ENCODE peak calls at places on chromosomes 7 and 10, in eight cellular contexts. D is body of pancreas, C is endodermal cell, P is MM.1S, K is HCT116, B is ascending aorta, G is PC-9, L is psoas muscle. N is an unnamed sample. For H3K36me3 and H3K9me3, the result is how much of the 10 kb centered on the place peaks cover.

GRCh38 chr7:132161231-132161915 is 414.9 kb downstream of the PLXNA4 start:
- DNase-seq in K (no peak), P (no peak), D (no peak), C (no peak), G (no peak), L (peak), B (no peak), N (no peak)

GRCh38 chr7:18450021-18450420 is 45.5 kb upstream of the HDAC9 start:
- DNase-seq in C (no peak), G (no peak), D (no peak), L (no peak), P (no peak), B (no peak), K (no peak), N (no peak)

GRCh38 chr10:7484456-7485266 is 73.8 kb upstream of the SFMBT2 start:
- DNase-seq in B (no peak), G (no peak), C (no peak), P (peak), K (no peak), L (no peak), D (no peak), N (no peak)

GRCh38 chr10:124701435-124701834 is 42.7 kb downstream of the FAM53B start:
- DNase-seq in B (peak), P (no peak), D (peak), K (no peak), L (peak), G (no peak), C (no peak), N (peak)

GRCh38 chr7:106170216-106170615 is 58.1 kb upstream of the SYPL1 start:
- DNase-seq in P (no peak), B (no peak), L (no peak), C (no peak), K (no peak), D (no peak), G (no peak), N (no peak)

GRCh38 chr7:131369354-131369753 is 41.7 kb downstream of the MKLN1 start:
- DNase-seq in K (no peak), G (no peak), P (no peak), C (no peak), B (no peak), D (no peak), L (no peak), N (no peak)

GRCh38 chr7:111011500-111011899 is 79.4 kb upstream of the LRRN3 start:
- DNase-seq in B (no peak), P (no peak), G (no peak), L (no peak), K (no peak), C (no peak), D (no peak), N (no peak)

GRCh38 chr10:120548210-120548609 is 91.2 kb downstream of the PLPP4 start:
- DNase-seq in D (no peak), G (no peak), L (no peak), C (no peak), B (no peak), K (no peak), P (no peak), N (no peak)

GRCh38 chr7:135441791-135442190 is 68.1 kb downstream of the CNOT4 start:
- DNase-seq in G (peak), K (peak), L (no peak), P (no peak), B (no peak), D (no peak), C (no peak), N (no peak)

GRCh38 chr7:105210721-105211205 is 178.0 kb downstream of the SRPK2 start:
- DNase-seq in L (no peak), G (no peak), D (peak), B (no peak), P (peak), K (no peak), C (peak), N (peak)

GRCh38 chr10:71472912-71473311 is 76.2 kb downstream of the CDH23 start:
- DNase-seq in G (no peak), K (no peak), D (no peak), L (no peak), C (no peak), B (no peak), P (no peak), N (no peak)

GRCh38 chr7:141071855-141072547 is 1.9 kb upstream of the TMEM178B start:
- DNase-seq in B (no peak), G (no peak), L (no peak), C (peak), K (no peak), D (no peak), P (peak), N (no peak)

GRCh38 chr10:19263262-19263661 is 214.7 kb downstream of the MALRD1 start:
- DNase-seq in D (no peak), B (no peak), G (no peak), L (no peak), K (no peak), C (no peak), P (no peak), N (no peak)

GRCh38 chr10:98344589-98345038 is 70.4 kb downstream of the PYROXD2 start:
- DNase-seq in K (no peak), P (no peak), B (peak), G (no peak), C (no peak), D (peak), L (peak), N (peak)

GRCh38 chr7:123643495-123644428 is 11.9 kb upstream of the LMOD2 start:
- DNase-seq in D (peak), B (no peak), G (peak), K (peak), P (no peak), C (peak), L (no peak), N (no peak)

GRCh38 chr7:114405427-114405826 is 9.2 kb upstream of the FOXP2 start:
- DNase-seq in B (no peak), C (no peak), L (no peak), D (no peak), G (no peak), P (peak), K (peak), N (no peak)

GRCh38 chr10:25078659-25079429 is 62.4 kb downstream of the THNSL1 start:
- DNase-seq in L (no peak), G (no peak), C (no peak), K (no peak), B (no peak), P (no peak), D (peak), N (no peak)

GRCh38 chr7:112018305-112019030 is 187.7 kb downstream of the DOCK4 start:
- DNase-seq in C (no peak), L (no peak), K (no peak), B (no peak), D (no peak), G (no peak), P (no peak), N (no peak)

GRCh38 chr10:5163487-5163886 is 21.5 kb downstream of the AKR1C8 start:
- DNase-seq in P (no peak), B (no peak), D (no peak), L (no peak), K (no peak), G (no peak), C (no peak), N (no peak)

GRCh38 chr7:151682831-151683614 is 163.3 kb upstream of the RHEB start:
- DNase-seq in P (no peak), C (no peak), B (no peak), K (no peak), D (no peak), L (no peak), G (no peak), N (no peak)

GRCh38 chr7:78677391-78677790 is 776.1 kb downstream of the MAGI2 start:
- DNase-seq in C (no peak), K (no peak), P (no peak), D (no peak), B (no peak), L (no peak), G (no peak), N (no peak)

GRCh38 chr10:12782537-12782936 is 219.0 kb downstream of the CCDC3 start:
- DNase-seq in K (peak), G (no peak), P (no peak), B (no peak), C (peak), D (peak), L (peak), N (no peak)

GRCh38 chr10:52779541-52780390 is 7.2 kb upstream of the MBL2 start:
- DNase-seq in D (peak), L (peak), B (no peak), G (no peak), K (peak), C (peak), P (peak), N (no peak)

GRCh38 chr7:90657481-90657880 is 61.4 kb downstream of the CDK14 start:
- DNase-seq in C (no peak), B (no peak), K (no peak), G (no peak), P (no peak), L (no peak), D (no peak), N (no peak)

GRCh38 chr7:132402751-132403245 is 173.5 kb downstream of the PLXNA4 start:
- DNase-seq in P (no peak), C (no peak), B (peak), D (no peak), L (no peak), K (no peak), G (no peak), N (peak)

GRCh38 chr7:90625051-90625450 is 28.9 kb downstream of the CDK14 start:
- DNase-seq in P (no peak), B (no peak), L (no peak), C (no peak), K (no peak), D (no peak), G (no peak), N (no peak)

GRCh38 chr10:93790454-93790853 is 32.7 kb downstream of the LGI1 start:
- DNase-seq in B (no peak), G (no peak), L (no peak), C (no peak), D (no peak), P (no peak), K (no peak), N (no peak)

GRCh38 chr10:46301721-46302479 is 15.1 kb downstream of the ANTXRL start:
- DNase-seq in G (no peak), D (no peak), P (no peak), B (peak), L (no peak), C (no peak), K (no peak), N (peak)

GRCh38 chr10:60975716-60976115 is 31.7 kb upstream of the RHOBTB1 start:
- DNase-seq in D (no peak), C (no peak), L (no peak), P (no peak), G (no peak), K (no peak), B (no peak), N (no peak)

GRCh38 chr10:7380704-7381241 is 30.1 kb downstream of the SFMBT2 start:
- DNase-seq in L (no peak), D (no peak), K (no peak), P (no peak), B (no peak), C (no peak), G (no peak), N (no peak)

GRCh38 chr10:118308664-118309063 is 33.5 kb downstream of the FAM204A start:
- DNase-seq in P (no peak), C (peak), B (no peak), G (no peak), L (no peak), D (no peak), K (no peak), N (no peak)
- H3K36me3 ChIP-seq in P (under half), C (under half), B (under half), G (under half), L (half or more), D (under half), K (under half), N (under half)

GRCh38 chr10:75002351-75002725 is 109.1 kb upstream of the SAMD8 start:
- DNase-seq in G (no peak), L (no peak), C (no peak), D (no peak), B (no peak), K (no peak), P (no peak), N (no peak)
- TF ChIP-seq CTCF in G (no peak), L (no peak), C (no peak), D (no peak), B (no peak), K (no peak), P (no peak), N (no peak)

DNA sequence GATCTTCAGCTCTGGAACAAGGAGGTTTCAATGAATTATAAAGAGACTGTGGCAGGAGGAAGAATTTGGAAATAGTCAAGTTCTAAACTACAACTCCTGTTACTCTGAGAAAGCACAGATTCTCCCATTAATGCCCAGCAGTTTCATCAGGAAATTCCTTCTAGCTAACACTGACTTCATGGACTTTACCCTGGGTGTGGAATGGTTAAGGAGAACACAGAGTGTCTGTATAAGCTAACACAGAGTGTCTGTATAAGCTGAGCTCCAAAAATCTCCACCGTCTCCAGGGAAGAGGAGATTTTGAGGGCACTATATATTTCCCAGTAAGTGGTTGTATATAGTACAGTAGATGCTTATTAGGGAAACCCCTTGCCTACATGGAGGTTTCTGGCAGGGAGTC is 675.5 kb downstream of the XPNPEP1 start:
- DNase-seq in B (no peak), L (no peak), K (no peak), G (no peak), D (no peak), C (no peak), P (no peak), N (no peak)
- H3K9me3 ChIP-seq in B (under half), L (under half), K (under half), G (under half), D (under half), C (under half), P (under half), N (under half)

GRCh38 chr10:130146042-130146441 is 9.9 kb downstream of the GLRX3 start:
- DNase-seq in D (no peak), P (no peak), K (no peak), B (no peak), G (no peak), L (no peak), C (no peak), N (no peak)
- H3K36me3 ChIP-seq in D (under half), P (under half), K (under half), B (under half), G (under half), L (under half), C (half or more), N (under half)

GRCh38 chr7:13851756-13852155 is 137.7 kb downstream of the ETV1 start:
- DNase-seq in G (no peak), B (no peak), P (no peak), C (peak), D (no peak), K (no peak), L (no peak), N (no peak)
- TF ChIP-seq CTCF in G (no peak), B (no peak), P (no peak), C (no peak), D (no peak), K (no peak), L (no peak), N (no peak)

GRCh38 chr7:158070222-158070920 is 517.3 kb downstream of the PTPRN2 start:
- DNase-seq in L (no peak), D (no peak), P (no peak), C (no peak), G (no peak), B (no peak), K (no peak), N (no peak)
- H3K9me3 ChIP-seq in L (under half), D (under half), P (under half), C (half or more), G (under half), B (under half), K (under half), N (under half)

GRCh38 chr7:777679-778078 is 50.6 kb upstream of the PRKAR1B start:
- DNase-seq in G (no peak), L (peak), C (no peak), K (no peak), B (no peak), D (no peak), P (no peak), N (no peak)

GRCh38 chr7:778271-778967 is 51.3 kb upstream of the PRKAR1B start:
- DNase-seq in G (no peak), C (no peak), P (no peak), L (peak), K (no peak), D (no peak), B (no peak), N (no peak)

GRCh38 chr7:776381-776780 is 49.3 kb upstream of the PRKAR1B start:
- DNase-seq in L (peak), P (no peak), B (no peak), K (no peak), G (no peak), D (no peak), C (no peak), N (no peak)

GRCh38 chr7:778968-779451 is 51.9 kb upstream of the PRKAR1B start:
- DNase-seq in D (no peak), G (no peak), P (no peak), L (peak), K (no peak), B (no peak), C (no peak), N (no peak)

DNA sequence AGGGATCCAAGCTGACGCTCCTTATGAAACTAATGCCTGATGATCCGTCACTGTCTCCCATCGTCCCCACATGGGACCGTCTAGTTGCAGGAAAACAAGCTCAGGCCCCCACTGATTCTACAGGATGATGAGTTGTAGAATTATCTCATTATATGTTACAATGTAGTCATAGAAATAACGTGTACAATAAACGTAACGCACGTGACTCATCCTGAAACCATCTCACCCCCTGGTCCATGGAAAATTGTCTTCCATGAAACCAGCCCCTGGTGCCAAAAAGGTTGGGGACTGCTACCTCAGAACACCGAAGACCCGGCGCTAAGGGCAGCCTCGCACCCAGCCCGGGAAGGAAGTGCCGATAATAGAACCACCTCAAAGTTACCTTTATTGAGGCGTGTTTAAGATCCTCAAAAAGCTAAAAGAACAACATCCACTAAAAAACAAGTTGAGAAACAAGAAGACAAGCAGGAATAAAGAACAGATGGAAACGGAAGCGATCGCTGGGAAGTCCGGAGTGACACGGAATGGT is 50.0 kb upstream of the PRKAR1B start:
- DNase-seq in B (no peak), C (no peak), G (no peak), L (no peak), D (no peak), P (no peak), K (no peak), N (no peak)
- H3K36me3 ChIP-seq in B (under half), C (half or more), G (under half), L (half or more), D (under half), P (under half), K (under half), N (under half)

GRCh38 chr7:52747817-52748216 is 287.6 kb upstream of the POM121L12 start:
- DNase-seq in P (no peak), K (no peak), L (no peak), G (no peak), C (no peak), B (no peak), D (no peak), N (no peak)

GRCh38 chr7:52753855-52754254 is 281.6 kb upstream of the POM121L12 start:
- DNase-seq in P (no peak), G (no peak), B (no peak), D (no peak), L (no peak), C (no peak), K (no peak), N (no peak)

GRCh38 chr7:52749880-52750279 is 285.6 kb upstream of the POM121L12 start:
- DNase-seq in L (no peak), B (no peak), K (no peak), D (no peak), P (no peak), G (no peak), C (peak), N (no peak)
- TF ChIP-seq CTCF in L (no peak), B (no peak), K (no peak), D (no peak), P (no peak), G (no peak), C (peak), N (no peak)

DNA sequence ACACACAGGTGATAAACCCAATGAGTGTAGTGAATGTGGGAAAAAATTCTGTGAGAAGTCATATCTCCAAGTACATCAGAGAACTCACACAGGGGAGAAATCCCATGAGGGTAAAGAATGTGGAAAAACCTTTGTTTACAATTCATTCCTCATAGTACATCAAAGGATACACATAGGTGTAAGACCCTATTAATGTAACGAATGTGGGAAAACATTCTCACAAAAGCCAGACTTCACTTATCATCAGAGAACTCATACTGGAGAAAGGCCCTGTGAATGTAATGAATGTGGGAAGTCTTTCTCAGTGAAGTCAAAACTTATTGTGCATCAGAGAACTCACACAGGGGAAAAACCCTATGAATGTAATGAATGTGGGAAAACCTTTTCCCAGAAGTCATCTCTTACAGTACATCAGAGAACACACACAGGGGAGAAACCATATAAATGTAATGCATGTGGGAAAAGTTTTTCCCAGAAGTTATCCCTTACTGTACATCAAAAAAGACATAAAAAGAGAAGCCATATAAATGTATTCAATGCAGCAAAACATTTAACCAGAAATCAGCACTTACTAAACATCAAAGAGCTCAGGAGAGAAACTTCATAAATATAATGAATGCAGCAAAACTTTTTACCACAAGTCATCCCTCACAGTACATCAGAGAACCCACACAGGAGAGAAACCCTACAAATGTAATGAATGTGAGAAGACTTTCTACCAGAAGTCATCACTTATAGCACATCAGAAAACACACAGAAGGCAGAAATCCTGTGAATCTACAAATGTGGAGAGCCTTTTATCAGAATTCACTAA is 49.8 kb downstream of the ZNF239 start:
- DNase-seq in B (no peak), D (no peak), P (no peak), L (no peak), K (no peak), C (no peak), G (no peak), N (no peak)
- H3K9me3 ChIP-seq in B (half or more), D (under half), P (under half), L (half or more), K (under half), C (half or more), G (under half), N (under half)

DNA sequence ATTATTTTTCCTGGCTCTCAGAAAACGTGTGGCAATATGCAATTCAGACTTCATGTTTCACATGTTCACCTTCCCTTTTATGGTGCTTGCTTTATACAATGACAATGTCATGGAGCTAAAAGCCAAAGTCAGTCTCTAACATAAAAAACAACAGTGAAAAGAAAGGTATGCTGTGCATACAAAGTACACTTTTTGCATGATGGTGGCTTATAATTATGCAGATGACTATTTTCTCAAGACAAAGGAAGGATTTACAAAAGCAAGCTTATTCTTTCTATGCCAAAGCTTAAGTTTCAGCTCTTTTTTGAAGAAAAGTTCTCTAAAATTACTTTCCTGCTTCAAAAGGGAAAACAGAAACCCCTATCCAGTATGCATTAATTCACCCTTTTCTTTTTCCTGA is 15.6 kb downstream of the ERCC6 start:
- DNase-seq in C (no peak), B (no peak), G (no peak), P (no peak), L (no peak), K (no peak), D (no peak), N (no peak)
- H3K36me3 ChIP-seq in C (under half), B (under half), G (half or more), P (under half), L (half or more), K (under half), D (under half), N (under half)